ENCODE peak calls at places on chromosomes 11 and 22, in four cellular contexts. S is PC-9, B is fibroblast of mammary gland, E is GM12865. O is an unnamed sample.

GRCh38 chr11:126338346-126339055 is 17.0 kb upstream of the ST3GAL4 start:
- DNase-seq in S (peak), B (no peak), E (no peak), O (no peak)

GRCh38 chr11:69878144-69878883 is 59.1 kb upstream of the FGF3 start:
- DNase-seq in S (peak), B (no peak), E (no peak), O (no peak)

GRCh38 chr11:129283141-129283540 is 91.0 kb upstream of the ARHGAP32 start:
- DNase-seq in S (peak), B (no peak), E (no peak), O (peak)

GRCh38 chr11:15519124-15519791 is 404.5 kb downstream of the INSC start:
- DNase-seq in S (no peak), B (no peak), E (peak), O (no peak)

GRCh38 chr22:39238561-39238960 is 6.2 kb downstream of the PDGFB start:
- DNase-seq in S (no peak), B (no peak), E (no peak), O (no peak)

GRCh38 chr11:113504071-113504470 is 28.9 kb upstream of the DRD2 start:
- DNase-seq in S (no peak), B (no peak), E (no peak), O (no peak)

GRCh38 chr11:2987881-2988280 is 4.2 kb downstream of the NAP1L4 start:
- DNase-seq in S (no peak), B (no peak), E (peak), O (peak)

GRCh38 chr22:17781319-17782031 is 7.2 kb upstream of the BID start:
- DNase-seq in S (peak), B (peak), E (peak), O (peak)

GRCh38 chr22:38792833-38793232 is 1.1 kb downstream of the DNAL4 start:
- DNase-seq in S (peak), B (peak), E (no peak), O (peak)

GRCh38 chr22:50625568-50626313 is 2.2 kb downstream of the ARSA start:
- DNase-seq in S (no peak), B (no peak), E (no peak), O (no peak)
- TF ChIP-seq CTCF in S (peak), B (peak), E (no peak), O (no peak)

GRCh38 chr11:109486129-109486528 is 64.1 kb downstream of the C11orf87 start:
- DNase-seq in S (no peak), B (no peak), E (no peak), O (no peak)

GRCh38 chr11:109480251-109480650 is 58.3 kb downstream of the C11orf87 start:
- DNase-seq in S (no peak), B (no peak), E (no peak), O (no peak)
- H3K4me3 ChIP-seq in S (no peak), B (no peak), E (no peak), O (no peak)

GRCh38 chr11:102924851-102925380 is 30.6 kb downstream of the MMP13 start:
- DNase-seq in S (no peak), B (no peak), E (no peak), O (no peak)
- TF ChIP-seq CTCF in S (no peak), B (no peak), E (no peak), O (no peak)

GRCh38 chr11:125326126-125326525 is 161.6 kb downstream of the PKNOX2 start:
- DNase-seq in S (no peak), B (no peak), E (no peak), O (no peak)

GRCh38 chr11:125319649-125320048 is 155.1 kb downstream of the PKNOX2 start:
- DNase-seq in S (no peak), B (no peak), E (no peak), O (no peak)

GRCh38 chr11:125317416-125317815 is 152.9 kb downstream of the PKNOX2 start:
- DNase-seq in S (no peak), B (no peak), E (no peak), O (no peak)

GRCh38 chr11:125320347-125321122 is 156.0 kb downstream of the PKNOX2 start:
- DNase-seq in S (no peak), B (no peak), E (no peak), O (no peak)

GRCh38 chr11:125322317-125322716 is 157.8 kb downstream of the PKNOX2 start:
- DNase-seq in S (no peak), B (no peak), E (no peak), O (no peak)
- H3K4me3 ChIP-seq in S (no peak), B (no peak), E (no peak), O (no peak)

GRCh38 chr11:1691027-1691877 is 5.7 kb upstream of the KRTAP5-6 start:
- DNase-seq in S (no peak), B (no peak), E (no peak), O (no peak)
- TF ChIP-seq CTCF in S (no peak), B (no peak), E (no peak), O (no peak)

DNA sequence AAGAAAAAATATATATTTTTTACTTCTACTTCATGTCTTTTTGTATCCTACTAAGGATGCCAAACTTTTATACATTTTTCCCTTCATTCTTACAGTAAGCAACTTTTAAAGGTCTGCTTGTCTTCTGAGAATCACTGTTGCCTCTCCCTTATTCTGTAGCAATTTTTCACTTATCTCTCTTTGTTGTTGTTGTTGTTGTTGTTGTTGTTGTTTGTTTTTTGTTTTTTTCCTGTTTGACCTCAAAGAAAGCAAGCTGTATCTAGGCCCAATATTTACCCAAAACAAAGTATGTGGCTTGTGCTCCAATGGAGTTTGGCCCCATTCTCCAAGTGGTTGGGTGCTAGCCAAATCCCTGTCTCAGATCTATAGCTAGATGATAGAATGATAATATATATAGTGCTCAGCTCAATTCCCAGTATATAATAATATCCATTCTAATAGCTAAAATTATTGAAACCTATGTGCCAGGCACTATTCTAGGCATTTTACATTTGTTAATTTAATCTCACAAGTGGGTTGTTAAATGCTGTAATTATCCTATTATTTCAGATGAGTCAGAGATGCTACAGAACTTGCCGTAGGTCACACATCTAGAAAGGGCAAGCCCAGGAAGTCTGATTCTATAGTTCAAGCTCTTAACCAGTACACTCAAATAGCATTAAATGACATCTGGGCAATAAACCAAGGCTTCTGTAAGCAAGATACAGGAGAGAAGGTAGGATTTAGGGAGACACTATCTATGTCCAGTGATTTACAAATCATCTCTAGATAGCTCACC is 205.1 kb upstream of the PITPNB start:
- DNase-seq in S (no peak), B (no peak), E (no peak), O (peak)
- H3K4me3 ChIP-seq in S (no peak), B (no peak), E (no peak), O (no peak)

O was measured in epithelial cell of esophagus.